ENCODE peak calls at places on chromosomes 4 and X, in nine cellular contexts. One of them, this sample, is unnamed.

GRCh38 chrX:47216393-47216925 is 2.0 kb upstream of the CDK16 start:
- DNase-seq in LoVo: no peak
- DNase-seq in NCI-H774: no peak
- DNase-seq in H7: no peak
- DNase-seq in stimulated activated CD4-positive, alpha-beta T cell treated with anti-CD3 and anti-CD28 coated beads, Interleukin-15, amount 100 ng/mL, for 1 hour: no peak
- DNase-seq in posterior vena cava: peak
- DNase-seq in GM04504: no peak
- DNase-seq in activated T-helper 1 cell treated with anti-CD3 and anti-CD28 coated beads, Interleukin-2, amount 50 U/mL, for 16 hours: no peak
- DNase-seq in NCI-H748 treated with DMSO at 0.1 percent for 48 hours: no peak
- DNase-seq in this sample: no peak

GRCh38 chr4:175330236-175330635 is 412.1 kb downstream of the ADAM29 start:
- DNase-seq in LoVo: no peak
- DNase-seq in NCI-H774: no peak
- DNase-seq in H7: no peak
- DNase-seq in stimulated activated CD4-positive, alpha-beta T cell treated with anti-CD3 and anti-CD28 coated beads, Interleukin-15, amount 100 ng/mL, for 1 hour: no peak
- DNase-seq in posterior vena cava: no peak
- DNase-seq in GM04504: peak
- DNase-seq in activated T-helper 1 cell treated with anti-CD3 and anti-CD28 coated beads, Interleukin-2, amount 50 U/mL, for 16 hours: no peak
- DNase-seq in NCI-H748 treated with DMSO at 0.1 percent for 48 hours: no peak
- DNase-seq in this sample: no peak

GRCh38 chr4:152709675-152710438 is 30.1 kb upstream of the TMEM154 start:
- DNase-seq in LoVo: peak
- DNase-seq in NCI-H774: no peak
- DNase-seq in H7: peak
- DNase-seq in stimulated activated CD4-positive, alpha-beta T cell treated with anti-CD3 and anti-CD28 coated beads, Interleukin-15, amount 100 ng/mL, for 1 hour: no peak
- DNase-seq in posterior vena cava: no peak
- DNase-seq in GM04504: no peak
- DNase-seq in activated T-helper 1 cell treated with anti-CD3 and anti-CD28 coated beads, Interleukin-2, amount 50 U/mL, for 16 hours: no peak
- DNase-seq in NCI-H748 treated with DMSO at 0.1 percent for 48 hours: no peak
- DNase-seq in this sample: no peak

GRCh38 chrX:131729295-131729694 is 185.4 kb downstream of the OR13H1 start:
- DNase-seq in LoVo: no peak
- DNase-seq in NCI-H774: peak
- DNase-seq in H7: no peak
- DNase-seq in stimulated activated CD4-positive, alpha-beta T cell treated with anti-CD3 and anti-CD28 coated beads, Interleukin-15, amount 100 ng/mL, for 1 hour: no peak
- DNase-seq in posterior vena cava: peak
- DNase-seq in GM04504: peak
- DNase-seq in activated T-helper 1 cell treated with anti-CD3 and anti-CD28 coated beads, Interleukin-2, amount 50 U/mL, for 16 hours: peak
- DNase-seq in NCI-H748 treated with DMSO at 0.1 percent for 48 hours: peak
- DNase-seq in this sample: no peak

GRCh38 chrX:97050413-97050812 is 166.7 kb downstream of the RPA4 start:
- DNase-seq in LoVo: no peak
- DNase-seq in NCI-H774: no peak
- DNase-seq in H7: no peak
- DNase-seq in stimulated activated CD4-positive, alpha-beta T cell treated with anti-CD3 and anti-CD28 coated beads, Interleukin-15, amount 100 ng/mL, for 1 hour: no peak
- DNase-seq in posterior vena cava: no peak
- DNase-seq in GM04504: no peak
- DNase-seq in activated T-helper 1 cell treated with anti-CD3 and anti-CD28 coated beads, Interleukin-2, amount 50 U/mL, for 16 hours: no peak
- DNase-seq in NCI-H748 treated with DMSO at 0.1 percent for 48 hours: no peak
- DNase-seq in this sample: no peak

GRCh38 chrX:133897593-133898163 is 87.7 kb downstream of the GPC3 start:
- DNase-seq in LoVo: no peak
- DNase-seq in NCI-H774: no peak
- DNase-seq in H7: no peak
- DNase-seq in stimulated activated CD4-positive, alpha-beta T cell treated with anti-CD3 and anti-CD28 coated beads, Interleukin-15, amount 100 ng/mL, for 1 hour: no peak
- DNase-seq in posterior vena cava: no peak
- DNase-seq in GM04504: no peak
- DNase-seq in activated T-helper 1 cell treated with anti-CD3 and anti-CD28 coated beads, Interleukin-2, amount 50 U/mL, for 16 hours: no peak
- DNase-seq in NCI-H748 treated with DMSO at 0.1 percent for 48 hours: no peak
- DNase-seq in this sample: no peak

GRCh38 chr4:15213415-15213814 is 211.1 kb downstream of the CPEB2 start:
- DNase-seq in LoVo: no peak
- DNase-seq in NCI-H774: no peak
- DNase-seq in H7: no peak
- DNase-seq in stimulated activated CD4-positive, alpha-beta T cell treated with anti-CD3 and anti-CD28 coated beads, Interleukin-15, amount 100 ng/mL, for 1 hour: no peak
- DNase-seq in posterior vena cava: no peak
- DNase-seq in GM04504: no peak
- DNase-seq in activated T-helper 1 cell treated with anti-CD3 and anti-CD28 coated beads, Interleukin-2, amount 50 U/mL, for 16 hours: no peak
- DNase-seq in NCI-H748 treated with DMSO at 0.1 percent for 48 hours: no peak
- DNase-seq in this sample: no peak

GRCh38 chr4:4637710-4638109 is 95.9 kb upstream of the STX18 start:
- DNase-seq in LoVo: no peak
- DNase-seq in NCI-H774: no peak
- DNase-seq in H7: no peak
- DNase-seq in stimulated activated CD4-positive, alpha-beta T cell treated with anti-CD3 and anti-CD28 coated beads, Interleukin-15, amount 100 ng/mL, for 1 hour: no peak
- DNase-seq in posterior vena cava: no peak
- DNase-seq in GM04504: no peak
- DNase-seq in activated T-helper 1 cell treated with anti-CD3 and anti-CD28 coated beads, Interleukin-2, amount 50 U/mL, for 16 hours: no peak
- DNase-seq in NCI-H748 treated with DMSO at 0.1 percent for 48 hours: no peak
- DNase-seq in this sample: no peak

GRCh38 chr4:5824635-5825034 is 68.3 kb downstream of the CRMP1 start:
- DNase-seq in LoVo: peak
- DNase-seq in NCI-H774: no peak
- DNase-seq in H7: peak
- DNase-seq in stimulated activated CD4-positive, alpha-beta T cell treated with anti-CD3 and anti-CD28 coated beads, Interleukin-15, amount 100 ng/mL, for 1 hour: no peak
- DNase-seq in posterior vena cava: peak
- DNase-seq in GM04504: no peak
- DNase-seq in activated T-helper 1 cell treated with anti-CD3 and anti-CD28 coated beads, Interleukin-2, amount 50 U/mL, for 16 hours: no peak
- DNase-seq in NCI-H748 treated with DMSO at 0.1 percent for 48 hours: no peak
- DNase-seq in this sample: no peak

GRCh38 chr4:22515888-22516541 is at the start of gene ADGRA3:
- DNase-seq in LoVo: peak
- DNase-seq in NCI-H774: peak
- DNase-seq in H7: peak
- DNase-seq in stimulated activated CD4-positive, alpha-beta T cell treated with anti-CD3 and anti-CD28 coated beads, Interleukin-15, amount 100 ng/mL, for 1 hour: peak
- DNase-seq in posterior vena cava: peak
- DNase-seq in GM04504: peak
- DNase-seq in activated T-helper 1 cell treated with anti-CD3 and anti-CD28 coated beads, Interleukin-2, amount 50 U/mL, for 16 hours: no peak
- DNase-seq in NCI-H748 treated with DMSO at 0.1 percent for 48 hours: peak
- DNase-seq in this sample: no peak

GRCh38 chr4:52051615-52052474 is 741 bp downstream of the SPATA18 start:
- DNase-seq in LoVo: peak
- DNase-seq in NCI-H774: peak
- DNase-seq in H7: peak
- DNase-seq in stimulated activated CD4-positive, alpha-beta T cell treated with anti-CD3 and anti-CD28 coated beads, Interleukin-15, amount 100 ng/mL, for 1 hour: no peak
- DNase-seq in posterior vena cava: peak
- DNase-seq in GM04504: peak
- DNase-seq in activated T-helper 1 cell treated with anti-CD3 and anti-CD28 coated beads, Interleukin-2, amount 50 U/mL, for 16 hours: no peak
- DNase-seq in NCI-H748 treated with DMSO at 0.1 percent for 48 hours: peak
- DNase-seq in this sample: no peak

GRCh38 chrX:129553619-129554288 is 13.7 kb downstream of the OCRL start:
- DNase-seq in LoVo: no peak
- DNase-seq in NCI-H774: no peak
- DNase-seq in H7: no peak
- DNase-seq in stimulated activated CD4-positive, alpha-beta T cell treated with anti-CD3 and anti-CD28 coated beads, Interleukin-15, amount 100 ng/mL, for 1 hour: no peak
- DNase-seq in posterior vena cava: no peak
- DNase-seq in GM04504: no peak
- DNase-seq in activated T-helper 1 cell treated with anti-CD3 and anti-CD28 coated beads, Interleukin-2, amount 50 U/mL, for 16 hours: no peak
- DNase-seq in NCI-H748 treated with DMSO at 0.1 percent for 48 hours: no peak
- DNase-seq in this sample: no peak

GRCh38 chr4:141011799-141012377 is 121.4 kb downstream of the RNF150 start:
- DNase-seq in LoVo: no peak
- DNase-seq in NCI-H774: no peak
- DNase-seq in H7: no peak
- DNase-seq in stimulated activated CD4-positive, alpha-beta T cell treated with anti-CD3 and anti-CD28 coated beads, Interleukin-15, amount 100 ng/mL, for 1 hour: no peak
- DNase-seq in posterior vena cava: no peak
- DNase-seq in GM04504: no peak
- DNase-seq in activated T-helper 1 cell treated with anti-CD3 and anti-CD28 coated beads, Interleukin-2, amount 50 U/mL, for 16 hours: no peak
- DNase-seq in NCI-H748 treated with DMSO at 0.1 percent for 48 hours: no peak
- DNase-seq in this sample: no peak

GRCh38 chrX:68146054-68146453 is 287.2 kb downstream of the OPHN1 start:
- DNase-seq in LoVo: no peak
- DNase-seq in NCI-H774: peak
- DNase-seq in H7: peak
- DNase-seq in stimulated activated CD4-positive, alpha-beta T cell treated with anti-CD3 and anti-CD28 coated beads, Interleukin-15, amount 100 ng/mL, for 1 hour: no peak
- DNase-seq in posterior vena cava: no peak
- DNase-seq in GM04504: peak
- DNase-seq in activated T-helper 1 cell treated with anti-CD3 and anti-CD28 coated beads, Interleukin-2, amount 50 U/mL, for 16 hours: no peak
- DNase-seq in NCI-H748 treated with DMSO at 0.1 percent for 48 hours: no peak
- DNase-seq in this sample: no peak

GRCh38 chrX:154457491-154458115 is 478 bp upstream of the PLXNA3 start:
- DNase-seq in LoVo: peak
- DNase-seq in NCI-H774: peak
- DNase-seq in H7: peak
- DNase-seq in stimulated activated CD4-positive, alpha-beta T cell treated with anti-CD3 and anti-CD28 coated beads, Interleukin-15, amount 100 ng/mL, for 1 hour: peak
- DNase-seq in posterior vena cava: no peak
- DNase-seq in GM04504: no peak
- DNase-seq in activated T-helper 1 cell treated with anti-CD3 and anti-CD28 coated beads, Interleukin-2, amount 50 U/mL, for 16 hours: peak
- DNase-seq in NCI-H748 treated with DMSO at 0.1 percent for 48 hours: peak
- DNase-seq in this sample: no peak

GRCh38 chrX:123504630-123505270 is 228.1 kb downstream of the THOC2 start:
- DNase-seq in LoVo: no peak
- DNase-seq in NCI-H774: no peak
- DNase-seq in H7: peak
- DNase-seq in stimulated activated CD4-positive, alpha-beta T cell treated with anti-CD3 and anti-CD28 coated beads, Interleukin-15, amount 100 ng/mL, for 1 hour: no peak
- DNase-seq in posterior vena cava: no peak
- DNase-seq in GM04504: no peak
- DNase-seq in activated T-helper 1 cell treated with anti-CD3 and anti-CD28 coated beads, Interleukin-2, amount 50 U/mL, for 16 hours: no peak
- DNase-seq in NCI-H748 treated with DMSO at 0.1 percent for 48 hours: no peak
- DNase-seq in this sample: no peak

GRCh38 chrX:68681443-68681941 is 34.0 kb downstream of the STARD8 start:
- DNase-seq in LoVo: no peak
- DNase-seq in NCI-H774: no peak
- DNase-seq in H7: no peak
- DNase-seq in stimulated activated CD4-positive, alpha-beta T cell treated with anti-CD3 and anti-CD28 coated beads, Interleukin-15, amount 100 ng/mL, for 1 hour: no peak
- DNase-seq in posterior vena cava: no peak
- DNase-seq in GM04504: no peak
- DNase-seq in activated T-helper 1 cell treated with anti-CD3 and anti-CD28 coated beads, Interleukin-2, amount 50 U/mL, for 16 hours: no peak
- DNase-seq in NCI-H748 treated with DMSO at 0.1 percent for 48 hours: no peak
- DNase-seq in this sample: no peak

GRCh38 chrX:20067709-20068315 is 48.9 kb downstream of the MAP7D2 start:
- DNase-seq in LoVo: peak
- DNase-seq in NCI-H774: peak
- DNase-seq in H7: no peak
- DNase-seq in stimulated activated CD4-positive, alpha-beta T cell treated with anti-CD3 and anti-CD28 coated beads, Interleukin-15, amount 100 ng/mL, for 1 hour: no peak
- DNase-seq in posterior vena cava: peak
- DNase-seq in GM04504: peak
- DNase-seq in activated T-helper 1 cell treated with anti-CD3 and anti-CD28 coated beads, Interleukin-2, amount 50 U/mL, for 16 hours: no peak
- DNase-seq in NCI-H748 treated with DMSO at 0.1 percent for 48 hours: no peak
- DNase-seq in this sample: no peak

GRCh38 chr4:38050560-38051350 is 90.6 kb downstream of the PTTG2 start:
- DNase-seq in LoVo: no peak
- DNase-seq in NCI-H774: no peak
- DNase-seq in H7: no peak
- DNase-seq in stimulated activated CD4-positive, alpha-beta T cell treated with anti-CD3 and anti-CD28 coated beads, Interleukin-15, amount 100 ng/mL, for 1 hour: no peak
- DNase-seq in posterior vena cava: no peak
- DNase-seq in GM04504: no peak
- DNase-seq in activated T-helper 1 cell treated with anti-CD3 and anti-CD28 coated beads, Interleukin-2, amount 50 U/mL, for 16 hours: no peak
- DNase-seq in NCI-H748 treated with DMSO at 0.1 percent for 48 hours: no peak
- DNase-seq in this sample: no peak